ENCODE peak calls at places on chromosome 1, in nine cellular contexts. N is activated naive CD4-positive, alpha-beta T cell; S is ecto neural progenitor cell; L is suprapubic skin; K is cardiac muscle cell; F is A673; D is left ventricle myocardium inferior; E is CD4-positive, alpha-beta T cell; C is HS-5. P is an unnamed sample.

GRCh38 chr1:67355745-67356424 is 48.2 kb downstream of the IL12RB2 start:
- DNase-seq in N (no peak), C (peak), S (no peak), F (no peak), K (peak), D (no peak), L (no peak), E (no peak), P (peak)

GRCh38 chr1:212368073-212368484 is 46.6 kb downstream of the PACC1 start:
- DNase-seq in N (peak), D (no peak), F (peak), S (peak), K (peak), C (peak), L (no peak), E (peak), P (peak)

GRCh38 chr1:3415260-3415952 is 39.1 kb upstream of the ARHGEF16 start:
- DNase-seq in C (no peak), N (no peak), L (no peak), F (no peak), D (peak), S (no peak), K (no peak), E (no peak), P (no peak)

GRCh38 chr1:193537266-193538003 is 351.0 kb upstream of the B3GALT2 start:
- DNase-seq in N (no peak), L (no peak), K (no peak), F (no peak), S (no peak), D (no peak), E (peak), C (no peak), P (no peak)

GRCh38 chr1:6130596-6130995 is 49.5 kb downstream of the CHD5 start:
- DNase-seq in N (no peak), K (no peak), E (no peak), C (no peak), S (no peak), F (no peak), D (no peak), L (no peak), P (no peak)

GRCh38 chr1:171116676-171117075 is 26.0 kb downstream of the FMO3 start:
- DNase-seq in F (no peak), S (no peak), E (no peak), C (no peak), N (no peak), L (no peak), K (peak), D (no peak), P (no peak)

GRCh38 chr1:67850151-67850551 is 16.9 kb upstream of the GNG12 start:
- DNase-seq in K (peak), S (no peak), N (no peak), C (peak), L (no peak), D (no peak), F (peak), E (no peak), P (peak)

GRCh38 chr1:151314137-151314875 is 12.9 kb downstream of the PI4KB start:
- DNase-seq in E (no peak), D (peak), F (no peak), S (no peak), C (peak), L (peak), K (peak), N (no peak), P (no peak)

GRCh38 chr1:8427493-8427892 is 109.6 kb downstream of the SLC45A1 start:
- DNase-seq in D (no peak), N (no peak), E (no peak), C (no peak), K (no peak), L (no peak), S (no peak), F (no peak), P (no peak)

GRCh38 chr1:20658166-20658915 is 2.8 kb downstream of the DDOST start:
- DNase-seq in F (no peak), N (no peak), S (no peak), K (no peak), C (no peak), D (no peak), L (no peak), E (no peak), P (no peak)

GRCh38 chr1:232990176-232990723 is 39.8 kb downstream of the NTPCR start:
- DNase-seq in L (no peak), K (no peak), F (no peak), D (no peak), N (no peak), C (no peak), S (no peak), E (no peak), P (no peak)

GRCh38 chr1:223730471-223730870 is 18.1 kb downstream of the CAPN2 start:
- DNase-seq in D (no peak), S (no peak), L (no peak), N (no peak), E (no peak), F (no peak), K (no peak), C (no peak), P (no peak)

GRCh38 chr1:9996624-9997582 is at the start of gene RBP7:
- DNase-seq in N (no peak), S (peak), E (no peak), D (peak), L (peak), K (no peak), C (no peak), F (no peak), P (no peak)

GRCh38 chr1:105795741-105796140 is 1260.7 kb upstream of the PRMT6 start:
- DNase-seq in K (no peak), S (no peak), L (no peak), E (no peak), D (no peak), F (no peak), N (no peak), C (no peak), P (no peak)

GRCh38 chr1:76867342-76868130 is at the start of gene ST6GALNAC5:
- DNase-seq in D (no peak), K (peak), L (no peak), C (no peak), S (peak), E (no peak), F (peak), N (no peak), P (no peak)

GRCh38 chr1:64686828-64687724 is 57.8 kb upstream of the RAVER2 start:
- DNase-seq in L (no peak), C (peak), N (peak), D (no peak), K (peak), E (peak), F (peak), S (no peak), P (peak)